ENCODE peak calls at places on chromosomes 2 and 18, in four cellular contexts. C is kidney epithelial cell, G is A549, U is gastrocnemius medialis. I is an unnamed sample.

GRCh38 chr2:192236136-192236535 is 41.4 kb upstream of the TMEFF2 start:
- DNase-seq in G (no peak), U (no peak), C (no peak), I (peak)

GRCh38 chr2:225998653-225999052 is 599.1 kb downstream of the NYAP2 start:
- DNase-seq in C (no peak), G (no peak), U (no peak), I (no peak)

GRCh38 chr2:231037202-231037730 is at the start of gene C2orf72:
- DNase-seq in U (no peak), G (no peak), C (no peak), I (no peak)

GRCh38 chr18:48161201-48161910 is 230.9 kb upstream of the SMAD2 start:
- DNase-seq in U (peak), G (peak), C (peak), I (no peak)

GRCh38 chr2:237231593-237231992 is 145.9 kb downstream of the COPS8 start:
- DNase-seq in G (no peak), U (no peak), C (no peak), I (no peak)

GRCh38 chr2:101630224-101630949 is 67.1 kb upstream of the MAP4K4 start:
- DNase-seq in U (peak), G (peak), C (no peak), I (no peak)

GRCh38 chr2:183541766-183542165 is 417.5 kb downstream of the NUP35 start:
- DNase-seq in U (no peak), G (peak), C (peak), I (peak)

GRCh38 chr2:134078349-134078748 is 175.5 kb upstream of the MGAT5 start:
- DNase-seq in G (no peak), C (no peak), U (no peak), I (no peak)

GRCh38 chr2:47772343-47772742 is 10.6 kb upstream of the MSH6 start:
- DNase-seq in G (no peak), C (no peak), U (no peak), I (no peak)

GRCh38 chr2:61763605-61764034 is 90.2 kb downstream of the FAM161A start:
- DNase-seq in G (peak), U (peak), C (peak), I (peak)

GRCh38 chr2:47777268-47777972 is 5.5 kb upstream of the MSH6 start:
- DNase-seq in U (no peak), C (no peak), G (no peak), I (no peak)

GRCh38 chr2:100451734-100452133 is 18.5 kb upstream of the NMS start:
- DNase-seq in U (no peak), C (no peak), G (no peak), I (no peak)

GRCh38 chr2:43196773-43197567 is 29.4 kb downstream of the ZFP36L2 start:
- DNase-seq in U (no peak), G (no peak), C (no peak), I (no peak)

GRCh38 chr18:48555465-48555995 is 16.7 kb downstream of the CTIF start:
- DNase-seq in U (no peak), G (no peak), C (no peak), I (no peak)

GRCh38 chr2:225889452-225889851 is 489.9 kb downstream of the NYAP2 start:
- DNase-seq in G (peak), U (peak), C (peak), I (no peak)

GRCh38 chr2:170026361-170026760 is 151.6 kb upstream of the MYO3B start:
- DNase-seq in C (no peak), G (no peak), U (no peak), I (no peak)

GRCh38 chr2:46648141-46648742 is 168.9 kb downstream of the TMEM247 start:
- DNase-seq in U (no peak), G (peak), C (no peak), I (no peak)

GRCh38 chr2:71720596-71721361 is 267.4 kb downstream of the DYSF start:
- DNase-seq in G (no peak), U (no peak), C (no peak), I (no peak)

GRCh38 chr2:127593228-127594115 is 52.5 kb upstream of the GPR17 start:
- DNase-seq in U (no peak), C (no peak), G (no peak), I (no peak)

GRCh38 chr2:107278672-107279071 is 392.7 kb upstream of the ST6GAL2 start:
- DNase-seq in U (no peak), G (no peak), C (no peak), I (no peak)

GRCh38 chr2:393711-394696 is 106.1 kb upstream of the ALKAL2 start:
- DNase-seq in U (no peak), C (peak), G (peak), I (no peak)

GRCh38 chr2:193502363-193503035 is 1307.8 kb upstream of the TMEFF2 start:
- DNase-seq in U (no peak), G (no peak), C (no peak), I (no peak)

GRCh38 chr2:182259629-182260150 is 167.1 kb downstream of the PDE1A start:
- DNase-seq in U (no peak), C (no peak), G (no peak), I (no peak)

GRCh38 chr2:96185516-96185915 is 23.1 kb downstream of the STARD7 start:
- DNase-seq in G (no peak), C (no peak), U (no peak), I (no peak)

GRCh38 chr2:230885467-230886130 is 20.9 kb downstream of the ITM2C start:
- DNase-seq in C (no peak), G (no peak), U (no peak), I (peak)

GRCh38 chr2:196702641-196703040 is 63.1 kb downstream of the CCDC150 start:
- DNase-seq in C (no peak), G (no peak), U (no peak), I (no peak)

GRCh38 chr2:190792956-190793888 is 87.4 kb upstream of the GLS start:
- DNase-seq in C (peak), U (no peak), G (no peak), I (no peak)

GRCh38 chr2:150107816-150108215 is 379.7 kb downstream of the RND3 start:
- DNase-seq in C (no peak), G (no peak), U (no peak), I (peak)

GRCh38 chr2:241163601-241164118 is 13.4 kb downstream of the PPP1R7 start:
- DNase-seq in C (no peak), U (no peak), G (no peak), I (no peak)

GRCh38 chr2:193294371-193294770 is 1099.6 kb upstream of the TMEFF2 start:
- DNase-seq in C (no peak), U (no peak), G (no peak), I (no peak)

GRCh38 chr18:59996370-59996966 is 96.7 kb downstream of the PMAIP1 start:
- DNase-seq in G (peak), U (no peak), C (no peak), I (no peak)

GRCh38 chr2:7052404-7052803 is 135.2 kb downstream of the RNF144A start:
- DNase-seq in C (no peak), G (no peak), U (no peak), I (no peak)

GRCh38 chr2:1898461-1899395 is 154.4 kb upstream of the PXDN start:
- DNase-seq in U (no peak), C (no peak), G (no peak), I (no peak)

GRCh38 chr2:240956161-240956934 is 42.1 kb upstream of the SNED1 start:
- DNase-seq in G (no peak), C (no peak), U (peak), I (no peak)

GRCh38 chr2:222307978-222308479 is 9.2 kb upstream of the PAX3 start:
- DNase-seq in G (no peak), U (no peak), C (no peak), I (no peak)

GRCh38 chr2:213627054-213627710 is 342.9 kb downstream of the SPAG16 start:
- DNase-seq in G (no peak), U (no peak), C (peak), I (no peak)

GRCh38 chr2:36963106-36963505 is 3.2 kb downstream of the STRN start:
- DNase-seq in U (no peak), G (no peak), C (no peak), I (no peak)
- H3K4me3 ChIP-seq in U (no peak), G (no peak), C (no peak), I (no peak)

GRCh38 chr2:28530785-28531184 is 34.9 kb downstream of the PLB1 start:
- DNase-seq in G (no peak), C (no peak), U (no peak), I (no peak)

GRCh38 chr2:28532399-28532798 is 36.5 kb downstream of the PLB1 start:
- DNase-seq in C (no peak), G (no peak), U (no peak), I (no peak)

GRCh38 chr2:28534817-28535216 is 39.0 kb downstream of the PLB1 start:
- DNase-seq in U (no peak), G (no peak), C (no peak), I (no peak)

GRCh38 chr2:28528206-28528605 is 32.3 kb downstream of the PLB1 start:
- DNase-seq in G (no peak), C (no peak), U (peak), I (no peak)

DNA sequence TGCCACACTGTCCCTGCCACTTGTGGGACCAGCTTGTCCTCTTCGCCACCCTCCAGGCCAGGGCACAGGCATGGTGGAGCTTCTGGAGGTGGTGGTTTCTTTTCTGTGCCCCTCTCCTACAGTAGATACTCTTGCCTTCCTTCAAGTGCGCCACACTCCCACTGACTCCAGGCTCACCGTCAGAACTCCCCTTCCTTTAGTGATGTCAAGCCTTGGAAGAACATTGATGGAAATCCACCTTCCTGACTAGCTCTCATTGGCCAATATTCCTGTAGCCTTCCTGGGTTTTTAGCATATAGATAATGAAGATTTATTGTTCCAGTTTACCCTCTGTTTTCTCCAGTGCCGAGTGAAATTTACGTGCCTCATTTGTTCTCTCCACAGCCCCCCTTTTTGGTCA is 37.2 kb downstream of the PLB1 start:
- DNase-seq in U (no peak), C (no peak), G (no peak), I (no peak)
- TF ChIP-seq CTCF in U (no peak), C (no peak), G (no peak), I (no peak)

GRCh38 chr18:2997846-2998599 is 14.9 kb downstream of the LPIN2 start:
- DNase-seq in C (no peak), U (no peak), G (no peak), I (peak)

GRCh38 chr18:2997429-2997828 is 15.5 kb downstream of the LPIN2 start:
- DNase-seq in U (no peak), G (no peak), C (no peak), I (no peak)

GRCh38 chr18:2992995-2993877 is 19.7 kb downstream of the LPIN2 start:
- DNase-seq in G (no peak), U (no peak), C (no peak), I (no peak)

GRCh38 chr18:2994190-2994589 is 18.8 kb downstream of the LPIN2 start:
- DNase-seq in G (no peak), U (no peak), C (no peak), I (no peak)

DNA sequence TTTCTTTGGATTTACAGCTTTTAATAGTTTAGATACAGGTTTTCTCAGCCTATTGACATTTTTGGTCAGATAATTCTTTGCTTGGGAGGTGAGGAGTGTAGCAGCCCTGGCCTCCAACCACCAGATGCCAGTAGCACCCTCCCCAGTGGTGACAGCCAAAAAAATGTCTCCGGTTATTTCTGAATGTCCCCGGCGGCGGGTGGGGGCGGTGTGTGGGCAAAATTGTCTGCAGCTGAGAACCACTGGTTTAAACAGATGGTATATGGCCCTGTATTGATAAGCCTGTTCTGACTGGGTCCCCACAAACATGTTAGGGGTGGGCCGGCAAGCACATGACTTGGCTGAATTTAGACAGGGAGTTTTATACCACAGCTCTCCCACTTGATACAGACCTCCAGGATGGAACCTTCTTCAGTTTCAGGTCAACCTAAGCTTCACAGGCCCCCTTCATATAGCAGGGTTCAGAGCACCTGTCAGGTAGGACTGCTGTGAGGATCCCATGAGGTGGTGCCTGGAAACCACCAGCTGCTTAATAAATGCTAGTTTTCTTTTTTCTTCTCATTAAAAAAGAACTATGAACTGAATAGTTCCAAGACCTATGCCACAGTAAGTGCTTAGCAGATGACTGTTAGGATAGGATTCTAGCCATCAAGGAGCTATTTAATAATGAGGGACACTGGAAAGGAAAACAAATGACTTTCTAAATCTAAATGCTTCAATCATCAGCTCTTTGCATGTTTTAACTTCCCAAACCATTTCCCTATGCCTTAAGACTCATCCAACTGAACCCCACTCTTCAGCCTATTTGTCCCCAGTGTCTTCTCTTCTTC is 18.1 kb downstream of the LPIN2 start:
- DNase-seq in U (no peak), C (no peak), G (no peak), I (no peak)
- H3K4me3 ChIP-seq in U (no peak), C (no peak), G (no peak), I (no peak)

GRCh38 chr2:217788669-217789002 is 214.2 kb downstream of the TNS1 start:
- DNase-seq in G (no peak), U (no peak), C (no peak), I (no peak)

GRCh38 chr2:217787160-217787877 is 215.5 kb downstream of the TNS1 start:
- DNase-seq in G (no peak), U (no peak), C (no peak), I (no peak)

GRCh38 chr2:217783243-217783642 is 219.6 kb downstream of the TNS1 start:
- DNase-seq in U (no peak), G (no peak), C (no peak), I (no peak)

GRCh38 chr2:217784996-217785543 is 217.7 kb downstream of the TNS1 start:
- DNase-seq in G (no peak), C (no peak), U (no peak), I (no peak)

DNA sequence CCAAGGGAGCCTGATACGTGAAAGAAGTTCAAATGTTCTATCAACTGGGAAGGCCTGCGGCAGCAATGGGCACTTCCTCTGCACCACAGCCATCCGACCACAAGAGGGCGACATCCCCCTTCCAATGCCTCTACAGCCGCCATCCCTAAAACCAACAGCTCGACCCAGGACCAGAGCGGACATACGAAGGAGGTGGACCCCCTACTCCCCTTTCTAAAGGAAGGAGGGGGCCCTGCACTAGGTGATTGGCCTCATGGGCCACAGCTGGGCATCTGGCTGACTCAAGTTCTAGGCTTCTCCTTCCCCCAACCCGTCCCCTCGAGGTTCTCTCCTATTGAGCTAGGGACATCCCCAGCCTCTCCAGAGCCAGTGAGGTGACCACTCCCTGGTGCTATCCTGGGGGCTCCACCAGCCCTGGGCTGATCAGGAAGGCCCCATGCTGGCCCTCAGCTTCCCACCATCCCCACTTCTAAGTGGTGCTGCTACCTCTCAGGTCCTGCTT is 217.2 kb downstream of the TNS1 start:
- DNase-seq in C (no peak), U (no peak), G (peak), I (no peak)
- TF ChIP-seq CTCF in C (peak), U (peak), G (peak), I (peak)

GRCh38 chr2:189178726-189179606 is 595 bp downstream of the COL5A2 start:
- DNase-seq in C (peak), U (no peak), G (peak), I (no peak)
- H3K4me3 ChIP-seq in C (peak), U (peak), G (peak), I (peak)

GRCh38 chr18:10566390-10566789 is 40.6 kb downstream of the NAPG start:
- DNase-seq in U (no peak), G (no peak), C (no peak), I (no peak)

GRCh38 chr18:10563886-10564285 is 38.1 kb downstream of the NAPG start:
- DNase-seq in G (no peak), U (no peak), C (no peak), I (no peak)

GRCh38 chr18:10564975-10565773 is 39.3 kb downstream of the NAPG start:
- DNase-seq in U (no peak), C (no peak), G (no peak), I (no peak)

GRCh38 chr18:10562773-10563160 is 36.9 kb downstream of the NAPG start:
- DNase-seq in G (no peak), C (no peak), U (no peak), I (no peak)

DNA sequence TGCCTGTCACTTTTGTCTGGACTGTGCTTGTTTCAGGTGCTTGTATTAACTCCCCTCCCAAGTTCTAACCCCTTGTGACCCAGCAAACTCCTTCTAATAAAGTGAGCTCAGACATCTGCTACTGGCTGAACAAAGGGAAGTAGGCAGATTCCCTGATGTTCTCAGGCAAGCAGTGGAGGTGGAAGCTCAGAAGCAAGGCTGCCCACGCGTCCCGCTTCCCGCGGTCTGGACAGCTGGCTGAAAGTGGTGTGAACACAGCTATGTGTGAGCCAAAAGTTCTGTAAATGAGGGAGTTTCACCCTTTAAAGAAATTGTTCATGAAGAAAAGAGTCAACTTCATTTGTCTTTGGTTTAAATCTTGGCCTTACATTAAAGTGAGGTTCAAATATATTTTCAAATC is 40.0 kb downstream of the NAPG start:
- DNase-seq in C (no peak), U (no peak), G (no peak), I (no peak)
- TF ChIP-seq CTCF in C (no peak), U (no peak), G (no peak), I (no peak)

GRCh38 chr18:75226956-75227316 is 16.3 kb downstream of the TSHZ1 start:
- DNase-seq in U (no peak), C (no peak), G (no peak), I (no peak)

GRCh38 chr18:75228967-75229366 is 18.4 kb downstream of the TSHZ1 start:
- DNase-seq in G (no peak), U (no peak), C (no peak), I (no peak)

GRCh38 chr18:75226301-75226955 is 15.8 kb downstream of the TSHZ1 start:
- DNase-seq in G (no peak), U (no peak), C (no peak), I (no peak)

GRCh38 chr18:75229437-75229836 is 18.8 kb downstream of the TSHZ1 start:
- DNase-seq in C (no peak), G (no peak), U (no peak), I (no peak)

GRCh38 chr18:75227535-75227934 is 16.9 kb downstream of the TSHZ1 start:
- DNase-seq in G (no peak), C (no peak), U (no peak), I (no peak)
- H3K4me3 ChIP-seq in G (no peak), C (no peak), U (no peak), I (no peak)

DNA sequence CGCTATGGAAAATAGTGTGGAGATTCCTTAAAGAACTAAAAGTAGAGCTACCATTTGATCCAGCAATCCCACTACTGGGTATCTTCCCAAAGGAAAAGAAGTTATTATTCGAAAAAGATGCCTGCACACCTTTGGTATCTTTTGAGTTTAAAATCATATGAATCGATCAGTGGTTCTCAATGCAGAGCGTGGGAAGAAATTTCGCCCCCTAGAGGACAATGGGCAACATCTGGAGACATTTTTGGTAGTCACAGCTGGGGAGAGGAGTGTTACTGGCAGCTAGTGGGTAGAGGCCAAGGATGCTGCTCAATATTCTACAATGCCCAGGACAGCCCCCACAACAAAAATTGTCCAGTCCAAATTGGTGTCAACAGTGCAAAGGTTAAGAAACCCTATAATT is 425.5 kb downstream of the LRATD1 start:
- DNase-seq in U (no peak), G (no peak), C (no peak), I (no peak)
- TF ChIP-seq CTCF in U (no peak), G (peak), C (peak), I (peak)

GRCh38 chr2:130288467-130289403 is 54.0 kb upstream of the IMP4 start:
- DNase-seq in G (no peak), U (no peak), C (no peak), I (no peak)
- H3K4me3 ChIP-seq in G (no peak), U (no peak), C (peak), I (no peak)

I was measured in retinal pigment epithelial cell.